ENCODE peak calls at places on chromosomes 13 and 19, in nine cellular contexts. P is mesendoderm; Y is iPS-NIHi11; L is CD8-positive, alpha-beta T cell; V is Peyer's patch; B is hepatocyte; I is HS-5; H is foreskin fibroblast; K is GM13976. G is an unnamed sample.

GRCh38 chr13:24456396-24456795 is 56.2 kb downstream of the PARP4 start:
- DNase-seq in V (no peak), L (no peak), B (no peak), I (no peak), K (no peak), P (peak; percentile 4), Y (no peak), H (no peak), G (no peak)

GRCh38 chr13:110575322-110576069 is 14.0 kb upstream of the RAB20 start:
- DNase-seq in B (no peak), Y (peak; percentile 60), P (peak; percentile 85), L (no peak), V (no peak), I (no peak), K (peak; percentile 80), H (peak; percentile 81), G (peak; percentile 71)

GRCh38 chr19:15331419-15332310 is 674 bp downstream of the BRD4 start:
- DNase-seq in L (peak; percentile 58), I (no peak), H (peak; percentile 76), P (peak; percentile 47), V (peak; percentile 81), K (peak; percentile 82), B (peak; percentile 84), Y (peak; percentile 89), G (peak; percentile 65)

GRCh38 chr13:26897706-26898550 is 137.3 kb upstream of the GPR12 start:
- DNase-seq in P (peak; percentile 23), H (no peak), B (no peak), K (no peak), L (no peak), I (no peak), Y (no peak), V (no peak), G (no peak)

GRCh38 chr13:33227927-33228644 is 57.5 kb downstream of the STARD13 start:
- DNase-seq in H (no peak), B (no peak), P (no peak), K (no peak), L (no peak), Y (no peak), I (no peak), V (no peak), G (no peak)

GRCh38 chr13:108328848-108329247 is 59.3 kb downstream of the TNFSF13B start:
- DNase-seq in Y (no peak), H (no peak), B (no peak), K (no peak), L (no peak), I (no peak), P (no peak), V (no peak), G (no peak)

GRCh38 chr13:78604782-78605611 is 1.6 kb upstream of the POU4F1 start:
- DNase-seq in P (peak; percentile 83), Y (no peak), H (peak; percentile 19), L (no peak), K (no peak), I (no peak), B (no peak), V (no peak), G (peak; percentile 55)

GRCh38 chr19:16125738-16126495 is 14.2 kb downstream of the RAB8A start:
- DNase-seq in B (no peak), I (no peak), P (no peak), Y (no peak), H (peak; percentile 43), L (no peak), V (no peak), K (no peak), G (no peak)

G was measured in DMS53.